ENCODE peak calls at places on chromosomes 6 and 20, in four cellular contexts. One of them, this sample, is unnamed. For H3K9me3, the result is how much of the 10 kb centered on the place peaks cover.

GRCh38 chr6:112563368-112563767 is 216.2 kb downstream of the RFPL4B start:
- DNase-seq in IMR-90: peak
- DNase-seq in tibial artery: no peak
- DNase-seq in CD4-positive, CD25-positive, alpha-beta regulatory T cell: no peak
- DNase-seq in this sample: no peak

GRCh38 chr6:143457563-143458359 is 7.2 kb downstream of the PEX3 start:
- DNase-seq in CD4-positive, CD25-positive, alpha-beta regulatory T cell: no peak
- DNase-seq in IMR-90: peak
- DNase-seq in tibial artery: no peak
- DNase-seq in this sample: no peak

GRCh38 chr6:83062225-83062624 is 3.4 kb downstream of the UBE3D start:
- DNase-seq in CD4-positive, CD25-positive, alpha-beta regulatory T cell: no peak
- DNase-seq in tibial artery: no peak
- DNase-seq in IMR-90: peak
- DNase-seq in this sample: no peak

GRCh38 chr6:5672581-5673011 is 334.1 kb downstream of the NRN1 start:
- DNase-seq in tibial artery: peak
- DNase-seq in IMR-90: peak
- DNase-seq in CD4-positive, CD25-positive, alpha-beta regulatory T cell: no peak
- DNase-seq in this sample: no peak

GRCh38 chr6:79005024-79005423 is 73.0 kb downstream of the PHIP start:
- DNase-seq in tibial artery: no peak
- DNase-seq in CD4-positive, CD25-positive, alpha-beta regulatory T cell: no peak
- DNase-seq in IMR-90: peak
- DNase-seq in this sample: no peak

GRCh38 chr6:63674635-63675034 is 39.0 kb downstream of the PHF3 start:
- DNase-seq in IMR-90: no peak
- DNase-seq in CD4-positive, CD25-positive, alpha-beta regulatory T cell: no peak
- DNase-seq in tibial artery: no peak
- DNase-seq in this sample: no peak

GRCh38 chr6:67633058-67633457 is 1002.0 kb upstream of the ADGRB3 start:
- DNase-seq in tibial artery: no peak
- DNase-seq in CD4-positive, CD25-positive, alpha-beta regulatory T cell: no peak
- DNase-seq in IMR-90: no peak
- DNase-seq in this sample: no peak

GRCh38 chr6:54992789-54993188 is 146.2 kb downstream of the FAM83B start:
- DNase-seq in tibial artery: no peak
- DNase-seq in IMR-90: peak
- DNase-seq in CD4-positive, CD25-positive, alpha-beta regulatory T cell: no peak
- DNase-seq in this sample: no peak

GRCh38 chr20:59157961-59158541 is 5.6 kb upstream of the ZNF831 start:
- DNase-seq in tibial artery: no peak
- DNase-seq in IMR-90: no peak
- DNase-seq in CD4-positive, CD25-positive, alpha-beta regulatory T cell: no peak
- DNase-seq in this sample: no peak

GRCh38 chr6:13908955-13909381 is 15.8 kb upstream of the RNF182 start:
- DNase-seq in IMR-90: peak
- DNase-seq in tibial artery: peak
- DNase-seq in CD4-positive, CD25-positive, alpha-beta regulatory T cell: peak
- DNase-seq in this sample: peak

GRCh38 chr20:61719691-61720347 is 345.9 kb downstream of the TAF4 start:
- DNase-seq in IMR-90: no peak
- DNase-seq in tibial artery: no peak
- DNase-seq in CD4-positive, CD25-positive, alpha-beta regulatory T cell: peak
- DNase-seq in this sample: no peak

GRCh38 chr20:4835244-4836177 is 113.8 kb downstream of the PRND start:
- DNase-seq in CD4-positive, CD25-positive, alpha-beta regulatory T cell: no peak
- DNase-seq in tibial artery: peak
- DNase-seq in IMR-90: no peak
- DNase-seq in this sample: no peak

GRCh38 chr20:15609956-15610355 is 963.3 kb downstream of the KIF16B start:
- DNase-seq in CD4-positive, CD25-positive, alpha-beta regulatory T cell: no peak
- DNase-seq in IMR-90: no peak
- DNase-seq in tibial artery: no peak
- DNase-seq in this sample: no peak

GRCh38 chr20:40962733-40963504 is 65.7 kb upstream of the TOP1 start:
- DNase-seq in IMR-90: peak
- DNase-seq in tibial artery: peak
- DNase-seq in CD4-positive, CD25-positive, alpha-beta regulatory T cell: peak
- DNase-seq in this sample: peak

GRCh38 chr20:8507231-8507630 is 375.2 kb downstream of the PLCB1 start:
- DNase-seq in tibial artery: no peak
- DNase-seq in CD4-positive, CD25-positive, alpha-beta regulatory T cell: no peak
- DNase-seq in IMR-90: no peak
- DNase-seq in this sample: no peak

GRCh38 chr6:31717499-31718222 is 2.5 kb downstream of the LY6G6D start:
- DNase-seq in IMR-90: no peak
- DNase-seq in tibial artery: no peak
- DNase-seq in CD4-positive, CD25-positive, alpha-beta regulatory T cell: no peak
- DNase-seq in this sample: no peak

GRCh38 chr6:167893416-167893815 is 66.7 kb downstream of the AFDN start:
- DNase-seq in CD4-positive, CD25-positive, alpha-beta regulatory T cell: no peak
- DNase-seq in IMR-90: peak
- DNase-seq in tibial artery: no peak
- DNase-seq in this sample: no peak

GRCh38 chr6:33929575-33930288 is 125.9 kb upstream of the MLN start:
- DNase-seq in IMR-90: no peak
- DNase-seq in CD4-positive, CD25-positive, alpha-beta regulatory T cell: no peak
- DNase-seq in tibial artery: no peak
- DNase-seq in this sample: no peak

GRCh38 chr20:38084425-38084951 is 50.9 kb downstream of the RPRD1B start:
- DNase-seq in tibial artery: no peak
- DNase-seq in CD4-positive, CD25-positive, alpha-beta regulatory T cell: no peak
- DNase-seq in IMR-90: peak
- DNase-seq in this sample: no peak

GRCh38 chr20:20734475-20734948 is 22.1 kb upstream of the RALGAPA2 start:
- DNase-seq in CD4-positive, CD25-positive, alpha-beta regulatory T cell: no peak
- DNase-seq in IMR-90: no peak
- DNase-seq in tibial artery: no peak
- DNase-seq in this sample: no peak

GRCh38 chr20:11008444-11008843 is 334.6 kb upstream of the JAG1 start:
- DNase-seq in CD4-positive, CD25-positive, alpha-beta regulatory T cell: no peak
- DNase-seq in tibial artery: no peak
- DNase-seq in IMR-90: no peak
- DNase-seq in this sample: no peak

GRCh38 chr6:30725713-30726505 is 5.8 kb downstream of the TUBB start:
- DNase-seq in IMR-90: peak
- DNase-seq in tibial artery: no peak
- DNase-seq in CD4-positive, CD25-positive, alpha-beta regulatory T cell: no peak
- DNase-seq in this sample: no peak

GRCh38 chr20:40414843-40415615 is 274.0 kb downstream of the MAFB start:
- DNase-seq in tibial artery: no peak
- DNase-seq in IMR-90: no peak
- DNase-seq in CD4-positive, CD25-positive, alpha-beta regulatory T cell: no peak
- DNase-seq in this sample: no peak

GRCh38 chr6:11324453-11325023 is 92.1 kb upstream of the NEDD9 start:
- DNase-seq in IMR-90: peak
- DNase-seq in tibial artery: no peak
- DNase-seq in CD4-positive, CD25-positive, alpha-beta regulatory T cell: no peak
- DNase-seq in this sample: no peak

GRCh38 chr20:58722877-58723627 is 30.5 kb downstream of the NPEPL1 start:
- DNase-seq in CD4-positive, CD25-positive, alpha-beta regulatory T cell: no peak
- DNase-seq in IMR-90: no peak
- DNase-seq in tibial artery: no peak
- DNase-seq in this sample: no peak

GRCh38 chr6:156430361-156430760 is 346.8 kb upstream of the ARID1B start:
- DNase-seq in IMR-90: no peak
- DNase-seq in CD4-positive, CD25-positive, alpha-beta regulatory T cell: no peak
- DNase-seq in tibial artery: no peak
- DNase-seq in this sample: no peak

GRCh38 chr6:170086639-170087420 is 204.0 kb downstream of the DLL1 start:
- DNase-seq in tibial artery: peak
- DNase-seq in IMR-90: no peak
- DNase-seq in CD4-positive, CD25-positive, alpha-beta regulatory T cell: no peak
- DNase-seq in this sample: peak
- H3K9me3 ChIP-seq in tibial artery: under half
- H3K9me3 ChIP-seq in IMR-90: under half
- H3K9me3 ChIP-seq in CD4-positive, CD25-positive, alpha-beta regulatory T cell: under half
- H3K9me3 ChIP-seq in this sample: under half

DNA sequence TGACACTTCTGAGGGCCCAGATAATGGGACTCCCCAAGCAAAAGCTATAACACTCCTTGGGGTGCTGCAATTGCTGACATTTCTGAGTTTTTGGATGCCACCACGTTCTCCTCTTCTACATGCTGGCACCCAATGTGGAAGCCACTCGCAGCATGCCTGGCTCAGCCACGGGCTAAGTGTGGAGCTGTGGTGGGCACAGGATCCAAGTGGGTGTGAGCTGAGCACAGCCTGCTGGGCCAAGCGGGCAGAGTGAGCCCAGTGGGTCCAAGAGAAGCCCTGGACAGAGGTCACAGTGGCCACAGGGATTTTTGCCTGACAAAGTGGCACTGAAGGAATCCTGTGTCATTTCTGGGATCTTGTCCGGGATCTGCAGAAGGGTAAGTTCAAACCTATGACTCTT is 213.2 kb downstream of the C6orf118 start:
- DNase-seq in IMR-90: no peak
- DNase-seq in CD4-positive, CD25-positive, alpha-beta regulatory T cell: no peak
- DNase-seq in tibial artery: no peak
- DNase-seq in this sample: no peak
- H3K9me3 ChIP-seq in IMR-90: under half
- H3K9me3 ChIP-seq in CD4-positive, CD25-positive, alpha-beta regulatory T cell: under half
- H3K9me3 ChIP-seq in tibial artery: under half
- H3K9me3 ChIP-seq in this sample: under half

GRCh38 chr6:135478626-135479025 is 18.9 kb downstream of the AHI1 start:
- DNase-seq in IMR-90: no peak
- DNase-seq in tibial artery: no peak
- DNase-seq in CD4-positive, CD25-positive, alpha-beta regulatory T cell: no peak
- DNase-seq in this sample: no peak
- H3K9me3 ChIP-seq in IMR-90: under half
- H3K9me3 ChIP-seq in tibial artery: under half
- H3K9me3 ChIP-seq in CD4-positive, CD25-positive, alpha-beta regulatory T cell: under half
- H3K9me3 ChIP-seq in this sample: under half

GRCh38 chr20:46505501-46505900 is 7.9 kb downstream of the ZNF334 start:
- DNase-seq in IMR-90: no peak
- DNase-seq in tibial artery: no peak
- DNase-seq in CD4-positive, CD25-positive, alpha-beta regulatory T cell: no peak
- DNase-seq in this sample: no peak
- H3K9me3 ChIP-seq in IMR-90: under half
- H3K9me3 ChIP-seq in tibial artery: under half
- H3K9me3 ChIP-seq in CD4-positive, CD25-positive, alpha-beta regulatory T cell: under half
- H3K9me3 ChIP-seq in this sample: under half

GRCh38 chr6:20838113-20838512 is 303.9 kb downstream of the CDKAL1 start:
- DNase-seq in tibial artery: no peak
- DNase-seq in IMR-90: no peak
- DNase-seq in CD4-positive, CD25-positive, alpha-beta regulatory T cell: no peak
- DNase-seq in this sample: no peak
- H3K9me3 ChIP-seq in tibial artery: under half
- H3K9me3 ChIP-seq in IMR-90: under half
- H3K9me3 ChIP-seq in CD4-positive, CD25-positive, alpha-beta regulatory T cell: under half
- H3K9me3 ChIP-seq in this sample: under half

DNA sequence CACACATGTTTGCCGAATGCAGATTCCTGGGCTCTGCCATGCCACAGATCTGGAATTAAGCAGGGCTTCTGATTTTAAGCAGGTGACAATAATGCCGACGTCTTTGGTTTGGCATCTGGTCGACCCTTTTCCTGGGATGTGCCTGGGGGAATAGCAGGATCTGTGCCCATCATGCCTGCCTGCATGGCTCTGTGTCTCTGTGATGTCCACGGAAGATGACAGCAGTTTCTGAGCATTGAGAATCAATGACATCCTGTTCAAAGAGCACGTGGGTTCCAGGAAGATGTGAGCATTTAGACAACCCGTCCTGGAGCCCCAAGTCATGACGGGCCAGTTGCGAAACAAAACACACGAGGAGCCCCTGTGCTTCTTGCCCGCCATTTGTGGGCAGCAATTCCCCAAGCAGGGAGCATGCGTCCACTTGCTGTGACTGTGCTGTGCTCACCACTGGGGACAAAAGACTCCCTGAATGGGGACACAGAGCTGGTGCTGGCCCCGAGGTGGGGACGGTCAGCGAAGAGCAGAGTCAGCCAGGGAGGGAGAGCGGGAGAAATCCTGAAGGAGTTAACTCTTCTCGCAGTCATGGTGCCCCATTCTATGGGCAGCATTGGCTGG is 110.1 kb downstream of the ERMARD start:
- DNase-seq in tibial artery: peak
- DNase-seq in CD4-positive, CD25-positive, alpha-beta regulatory T cell: no peak
- DNase-seq in IMR-90: no peak
- DNase-seq in this sample: no peak
- H3K9me3 ChIP-seq in tibial artery: under half
- H3K9me3 ChIP-seq in CD4-positive, CD25-positive, alpha-beta regulatory T cell: under half
- H3K9me3 ChIP-seq in IMR-90: half or more
- H3K9me3 ChIP-seq in this sample: under half

DNA sequence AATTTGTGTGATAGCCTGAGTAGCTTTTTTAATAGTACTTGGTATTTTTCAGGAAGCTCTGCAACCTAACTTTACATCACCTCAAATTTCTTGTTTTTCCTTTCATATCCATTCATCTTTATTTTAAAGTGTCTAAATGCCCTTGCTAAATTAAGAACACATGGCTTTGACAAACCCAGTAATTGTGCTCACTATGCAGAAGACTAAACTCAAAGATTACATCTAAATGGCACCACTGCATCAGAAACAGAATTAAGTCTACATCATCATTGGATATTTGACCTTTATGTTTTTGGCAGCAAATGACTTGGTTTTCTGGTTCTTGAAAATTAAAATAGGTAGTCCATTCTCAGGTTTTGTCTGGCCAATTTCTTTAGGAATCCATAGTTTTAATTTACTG is 69.6 kb upstream of the HDGFL1 start:
- DNase-seq in tibial artery: no peak
- DNase-seq in CD4-positive, CD25-positive, alpha-beta regulatory T cell: no peak
- DNase-seq in IMR-90: no peak
- DNase-seq in this sample: no peak
- H3K9me3 ChIP-seq in tibial artery: under half
- H3K9me3 ChIP-seq in CD4-positive, CD25-positive, alpha-beta regulatory T cell: under half
- H3K9me3 ChIP-seq in IMR-90: under half
- H3K9me3 ChIP-seq in this sample: under half

GRCh38 chr6:170206317-170206621 is 84.6 kb downstream of the DLL1 start:
- DNase-seq in CD4-positive, CD25-positive, alpha-beta regulatory T cell: no peak
- DNase-seq in IMR-90: no peak
- DNase-seq in tibial artery: peak
- DNase-seq in this sample: no peak
- H3K9me3 ChIP-seq in CD4-positive, CD25-positive, alpha-beta regulatory T cell: under half
- H3K9me3 ChIP-seq in IMR-90: under half
- H3K9me3 ChIP-seq in tibial artery: under half
- H3K9me3 ChIP-seq in this sample: under half

DNA sequence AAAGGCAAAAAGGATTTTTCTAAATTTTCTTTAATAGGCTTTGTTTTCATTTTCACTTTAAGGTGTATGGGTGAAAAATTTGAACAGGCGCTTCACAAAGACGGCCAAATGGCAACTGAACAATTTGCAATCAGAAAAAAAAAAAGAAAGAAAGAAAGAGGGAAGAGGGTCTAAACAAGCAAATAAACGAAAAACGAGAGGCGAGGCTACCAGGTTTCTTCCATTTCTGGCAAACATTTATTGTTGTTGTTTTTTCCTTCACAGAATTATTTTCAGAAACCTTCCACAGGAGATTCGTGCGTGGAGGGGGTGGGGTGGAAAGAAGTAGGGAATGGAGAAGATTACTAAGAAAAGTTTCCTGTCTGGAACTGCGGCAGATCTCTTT is 24.3 kb downstream of the POM121L2 start:
- DNase-seq in CD4-positive, CD25-positive, alpha-beta regulatory T cell: no peak
- DNase-seq in IMR-90: no peak
- DNase-seq in tibial artery: no peak
- DNase-seq in this sample: no peak
- H3K9me3 ChIP-seq in CD4-positive, CD25-positive, alpha-beta regulatory T cell: half or more
- H3K9me3 ChIP-seq in IMR-90: under half
- H3K9me3 ChIP-seq in tibial artery: under half
- H3K9me3 ChIP-seq in this sample: under half